ENCODE peak calls at places on chromosomes 3 and 15, in nine cellular contexts. One of them, this sample, is unnamed.

GRCh38 chr3:9916346-9916733 is 558 bp upstream of the IL17RC start:
- DNase-seq in WTC11: no peak
- DNase-seq in nucleus accumbens: no peak
- DNase-seq in posterior vena cava: no peak
- DNase-seq in adrenal gland: no peak
- DNase-seq in T-helper 2 cell: no peak
- DNase-seq in fibroblast of pulmonary artery: peak
- DNase-seq in activated T-cell treated with anti-CD3 and anti-CD28 coated beads for 1 hour: no peak
- DNase-seq in GM23248: peak
- DNase-seq in this sample: peak

GRCh38 chr15:25065876-25066275 is 111.1 kb downstream of the SNRPN start:
- DNase-seq in WTC11: no peak
- DNase-seq in nucleus accumbens: no peak
- DNase-seq in posterior vena cava: peak
- DNase-seq in adrenal gland: no peak
- DNase-seq in T-helper 2 cell: no peak
- DNase-seq in fibroblast of pulmonary artery: no peak
- DNase-seq in activated T-cell treated with anti-CD3 and anti-CD28 coated beads for 1 hour: no peak
- DNase-seq in GM23248: no peak
- DNase-seq in this sample: no peak

GRCh38 chr15:73800662-73801345 is 47.7 kb upstream of the INSYN1 start:
- DNase-seq in WTC11: no peak
- DNase-seq in nucleus accumbens: peak
- DNase-seq in posterior vena cava: no peak
- DNase-seq in adrenal gland: peak
- DNase-seq in T-helper 2 cell: no peak
- DNase-seq in fibroblast of pulmonary artery: peak
- DNase-seq in activated T-cell treated with anti-CD3 and anti-CD28 coated beads for 1 hour: no peak
- DNase-seq in GM23248: peak
- DNase-seq in this sample: peak

GRCh38 chr3:109278141-109278540 is 38.2 kb downstream of the DPPA2 start:
- DNase-seq in WTC11: no peak
- DNase-seq in nucleus accumbens: no peak
- DNase-seq in posterior vena cava: no peak
- DNase-seq in adrenal gland: no peak
- DNase-seq in T-helper 2 cell: no peak
- DNase-seq in fibroblast of pulmonary artery: no peak
- DNase-seq in activated T-cell treated with anti-CD3 and anti-CD28 coated beads for 1 hour: no peak
- DNase-seq in GM23248: no peak
- DNase-seq in this sample: no peak

GRCh38 chr15:74725845-74726773 is 781 bp upstream of the CYP1A1 start:
- DNase-seq in WTC11: peak
- DNase-seq in nucleus accumbens: peak
- DNase-seq in posterior vena cava: peak
- DNase-seq in adrenal gland: no peak
- DNase-seq in T-helper 2 cell: peak
- DNase-seq in fibroblast of pulmonary artery: peak
- DNase-seq in activated T-cell treated with anti-CD3 and anti-CD28 coated beads for 1 hour: peak
- DNase-seq in GM23248: peak
- DNase-seq in this sample: peak

GRCh38 chr3:184461219-184461618 is 81.4 kb downstream of the CHRD start:
- DNase-seq in WTC11: no peak
- DNase-seq in nucleus accumbens: no peak
- DNase-seq in posterior vena cava: no peak
- DNase-seq in adrenal gland: no peak
- DNase-seq in T-helper 2 cell: no peak
- DNase-seq in fibroblast of pulmonary artery: no peak
- DNase-seq in activated T-cell treated with anti-CD3 and anti-CD28 coated beads for 1 hour: no peak
- DNase-seq in GM23248: no peak
- DNase-seq in this sample: no peak

GRCh38 chr3:35659808-35660207 is 20.5 kb downstream of the ARPP21 start:
- DNase-seq in WTC11: peak
- DNase-seq in nucleus accumbens: no peak
- DNase-seq in posterior vena cava: no peak
- DNase-seq in adrenal gland: no peak
- DNase-seq in T-helper 2 cell: no peak
- DNase-seq in fibroblast of pulmonary artery: no peak
- DNase-seq in activated T-cell treated with anti-CD3 and anti-CD28 coated beads for 1 hour: no peak
- DNase-seq in GM23248: no peak
- DNase-seq in this sample: no peak

GRCh38 chr3:124838963-124839362 is 48.2 kb downstream of the ITGB5 start:
- DNase-seq in WTC11: no peak
- DNase-seq in nucleus accumbens: no peak
- DNase-seq in posterior vena cava: no peak
- DNase-seq in adrenal gland: no peak
- DNase-seq in T-helper 2 cell: no peak
- DNase-seq in fibroblast of pulmonary artery: no peak
- DNase-seq in activated T-cell treated with anti-CD3 and anti-CD28 coated beads for 1 hour: no peak
- DNase-seq in GM23248: no peak
- DNase-seq in this sample: no peak

GRCh38 chr3:112739252-112739945 is 98.5 kb upstream of the CCDC80 start:
- DNase-seq in WTC11: no peak
- DNase-seq in nucleus accumbens: no peak
- DNase-seq in posterior vena cava: no peak
- DNase-seq in adrenal gland: no peak
- DNase-seq in T-helper 2 cell: no peak
- DNase-seq in fibroblast of pulmonary artery: peak
- DNase-seq in activated T-cell treated with anti-CD3 and anti-CD28 coated beads for 1 hour: no peak
- DNase-seq in GM23248: peak
- DNase-seq in this sample: peak

GRCh38 chr3:146313411-146314111 is 62.7 kb upstream of the PLSCR4 start:
- DNase-seq in WTC11: no peak
- DNase-seq in nucleus accumbens: no peak
- DNase-seq in posterior vena cava: no peak
- DNase-seq in adrenal gland: no peak
- DNase-seq in T-helper 2 cell: no peak
- DNase-seq in fibroblast of pulmonary artery: peak
- DNase-seq in activated T-cell treated with anti-CD3 and anti-CD28 coated beads for 1 hour: no peak
- DNase-seq in GM23248: peak
- DNase-seq in this sample: peak

GRCh38 chr3:124351430-124352142 is 359.7 kb upstream of the ROPN1 start:
- DNase-seq in WTC11: peak
- DNase-seq in nucleus accumbens: no peak
- DNase-seq in posterior vena cava: no peak
- DNase-seq in adrenal gland: peak
- DNase-seq in T-helper 2 cell: no peak
- DNase-seq in fibroblast of pulmonary artery: peak
- DNase-seq in activated T-cell treated with anti-CD3 and anti-CD28 coated beads for 1 hour: no peak
- DNase-seq in GM23248: peak
- DNase-seq in this sample: peak

GRCh38 chr3:133488785-133489367 is 84.6 kb upstream of the CDV3 start:
- DNase-seq in WTC11: no peak
- DNase-seq in nucleus accumbens: no peak
- DNase-seq in posterior vena cava: no peak
- DNase-seq in adrenal gland: peak
- DNase-seq in T-helper 2 cell: no peak
- DNase-seq in fibroblast of pulmonary artery: peak
- DNase-seq in activated T-cell treated with anti-CD3 and anti-CD28 coated beads for 1 hour: no peak
- DNase-seq in GM23248: peak
- DNase-seq in this sample: peak

GRCh38 chr3:124597273-124597672 is 133.0 kb upstream of the UMPS start:
- DNase-seq in WTC11: no peak
- DNase-seq in nucleus accumbens: no peak
- DNase-seq in posterior vena cava: no peak
- DNase-seq in adrenal gland: no peak
- DNase-seq in T-helper 2 cell: no peak
- DNase-seq in fibroblast of pulmonary artery: no peak
- DNase-seq in activated T-cell treated with anti-CD3 and anti-CD28 coated beads for 1 hour: no peak
- DNase-seq in GM23248: no peak
- DNase-seq in this sample: no peak

GRCh38 chr3:55373413-55373812 is 113.7 kb downstream of the WNT5A start:
- DNase-seq in WTC11: no peak
- DNase-seq in nucleus accumbens: no peak
- DNase-seq in posterior vena cava: no peak
- DNase-seq in adrenal gland: no peak
- DNase-seq in T-helper 2 cell: no peak
- DNase-seq in fibroblast of pulmonary artery: no peak
- DNase-seq in activated T-cell treated with anti-CD3 and anti-CD28 coated beads for 1 hour: no peak
- DNase-seq in GM23248: no peak
- DNase-seq in this sample: no peak

GRCh38 chr15:100913961-100914360 is 5.2 kb upstream of the LRRK1 start:
- DNase-seq in WTC11: no peak
- DNase-seq in nucleus accumbens: no peak
- DNase-seq in posterior vena cava: no peak
- DNase-seq in adrenal gland: no peak
- DNase-seq in T-helper 2 cell: no peak
- DNase-seq in fibroblast of pulmonary artery: no peak
- DNase-seq in activated T-cell treated with anti-CD3 and anti-CD28 coated beads for 1 hour: no peak
- DNase-seq in GM23248: no peak
- DNase-seq in this sample: no peak

GRCh38 chr3:61571516-61572336 is 10.4 kb downstream of the PTPRG start:
- DNase-seq in WTC11: no peak
- DNase-seq in nucleus accumbens: no peak
- DNase-seq in posterior vena cava: no peak
- DNase-seq in adrenal gland: peak
- DNase-seq in T-helper 2 cell: no peak
- DNase-seq in fibroblast of pulmonary artery: peak
- DNase-seq in activated T-cell treated with anti-CD3 and anti-CD28 coated beads for 1 hour: no peak
- DNase-seq in GM23248: peak
- DNase-seq in this sample: peak

This sample was measured in myocyte.